ENCODE peak calls at places on chromosomes 3 and 15, in six cellular contexts. F is stimulated activated CD8-positive, alpha-beta memory T cell treated with anti-CD3 and anti-CD28 coated beads, Interleukin-7, amount 100 ng/mL, for 1 hour; T is stimulated activated CD4-positive, alpha-beta T cell treated with anti-CD3 and anti-CD28 coated beads, Interleukin-4, amount 100 ng/mL, for 1 hour; S is T-helper 2 cell; D is GM03348; J is EH. O is an unnamed sample.

GRCh38 chr3:107431298-107432012 is 54.2 kb downstream of the CCDC54 start:
- DNase-seq in S (no peak), D (peak; percentile 84), J (peak; percentile 84), T (peak; percentile 42), F (no peak), O (peak; percentile 19)

GRCh38 chr3:171646357-171647133 is 163.7 kb downstream of the PLD1 start:
- DNase-seq in S (no peak), J (peak; percentile 68), T (no peak), D (peak; percentile 63), F (no peak), O (no peak)

GRCh38 chr15:47513496-47513895 is 203.8 kb upstream of the SEMA6D start:
- DNase-seq in J (no peak), F (no peak), T (no peak), D (no peak), S (no peak), O (no peak)

GRCh38 chr3:182259579-182259978 is 533.7 kb upstream of the ATP11B start:
- DNase-seq in S (no peak), T (no peak), F (no peak), J (no peak), D (no peak), O (no peak)

GRCh38 chr3:159158213-159158612 is 356.4 kb downstream of the MFSD1 start:
- DNase-seq in J (no peak), D (no peak), F (no peak), S (no peak), T (no peak), O (no peak)

GRCh38 chr3:67640023-67640660 is 14.3 kb downstream of the SUCLG2 start:
- DNase-seq in S (no peak), J (peak; percentile 55), D (peak; percentile 16), T (no peak), F (no peak), O (no peak)

GRCh38 chr15:51093865-51094605 is 671 bp downstream of the TNFAIP8L3 start:
- DNase-seq in J (peak; percentile 11), F (no peak), D (peak; percentile 64), S (no peak), T (no peak), O (no peak)

GRCh38 chr15:48352474-48353072 is 21.3 kb downstream of the DUT start:
- DNase-seq in F (peak; percentile 21), S (no peak), T (peak; percentile 31), D (no peak), J (peak; percentile 67), O (no peak)

GRCh38 chr3:147730311-147730710 is 321.1 kb downstream of the ZIC1 start:
- DNase-seq in S (no peak), J (no peak), T (no peak), D (no peak), F (no peak), O (no peak)

GRCh38 chr3:16869606-16870005 is 15.1 kb upstream of the PLCL2 start:
- DNase-seq in D (no peak), T (no peak), S (no peak), J (no peak), F (no peak), O (no peak)

GRCh38 chr3:23867400-23867799 is 49.4 kb downstream of the NKIRAS1 start:
- DNase-seq in T (no peak), F (no peak), J (no peak), D (no peak), S (no peak), O (no peak)

GRCh38 chr3:76551739-76552138 is 488.2 kb upstream of the ROBO2 start:
- DNase-seq in T (no peak), J (no peak), S (no peak), F (no peak), D (no peak), O (no peak)

GRCh38 chr15:100255644-100256043 is 86.1 kb downstream of the ADAMTS17 start:
- DNase-seq in D (no peak), S (no peak), J (no peak), F (no peak), T (no peak), O (no peak)

GRCh38 chr3:8610961-8611360 is 33.6 kb downstream of the SSUH2 start:
- DNase-seq in J (no peak), S (no peak), D (no peak), T (no peak), F (no peak), O (no peak)